ENCODE peak calls at places on chromosomes 4 and X, in eight cellular contexts. G, W, U, J, R, K, N and Q are unnamed samples.

GRCh38 chr4:150385606-150386005 is 196.3 kb upstream of the MAB21L2 start:
- DNase-seq in G (no peak), W (no peak), U (no peak), J (no peak), R (no peak), K (no peak), N (peak), Q (peak)

GRCh38 chrX:46485897-46486296 is 59.3 kb downstream of the ZNF674 start:
- DNase-seq in G (no peak), W (no peak), U (no peak), J (no peak), R (no peak), K (no peak), N (no peak), Q (no peak)

GRCh38 chr4:80619070-80619674 is 283.6 kb downstream of the CFAP299 start:
- DNase-seq in G (no peak), W (no peak), U (no peak), J (no peak), R (peak), K (no peak), N (peak), Q (peak)

GRCh38 chr4:151484396-151485102 is 75.6 kb downstream of the FHIP1A start:
- DNase-seq in G (no peak), W (no peak), U (peak), J (no peak), R (peak), K (no peak), N (peak), Q (peak)

GRCh38 chr4:147828361-147828760 is 96.5 kb downstream of the ARHGAP10 start:
- DNase-seq in G (no peak), W (no peak), U (no peak), J (no peak), R (no peak), K (no peak), N (peak), Q (peak)

GRCh38 chr4:185734214-185734613 is 77.8 kb downstream of the SORBS2 start:
- DNase-seq in G (no peak), W (no peak), U (no peak), J (no peak), R (no peak), K (no peak), N (no peak), Q (no peak)

GRCh38 chrX:70664726-70665125 is 220.1 kb downstream of the DLG3 start:
- DNase-seq in G (no peak), W (no peak), U (no peak), J (no peak), R (peak), K (no peak), N (peak), Q (peak)

GRCh38 chrX:13418126-13419091 is 98.6 kb upstream of the ATXN3L start:
- DNase-seq in G (no peak), W (no peak), U (no peak), J (no peak), R (no peak), K (no peak), N (peak), Q (peak)

GRCh38 chr4:147136783-147137182 is 191.1 kb upstream of the TTC29 start:
- DNase-seq in G (no peak), W (no peak), U (no peak), J (no peak), R (no peak), K (no peak), N (no peak), Q (no peak)

GRCh38 chrX:134836497-134836968 is 154.3 kb upstream of the SMIM10 start:
- DNase-seq in G (no peak), W (no peak), U (no peak), J (no peak), R (peak), K (no peak), N (peak), Q (peak)

GRCh38 chr4:7557447-7557846 is 122.7 kb upstream of the PSAPL1 start:
- DNase-seq in G (no peak), W (no peak), U (no peak), J (no peak), R (no peak), K (no peak), N (peak), Q (peak)

GRCh38 chrX:119655125-119655524 is 37.8 kb downstream of the SEPTIN6 start:
- DNase-seq in G (peak), W (peak), U (no peak), J (no peak), R (no peak), K (no peak), N (peak), Q (peak)

GRCh38 chr4:48706741-48707140 is 73.3 kb downstream of the FRYL start:
- DNase-seq in G (no peak), W (no peak), U (no peak), J (no peak), R (no peak), K (peak), N (no peak), Q (no peak)

GRCh38 chr4:186019264-186019663 is 49.7 kb upstream of the TLR3 start:
- DNase-seq in G (no peak), W (no peak), U (no peak), J (no peak), R (no peak), K (no peak), N (no peak), Q (no peak)

GRCh38 chrX:39814391-39814790 is 283.4 kb downstream of the BCOR start:
- DNase-seq in G (peak), W (no peak), U (no peak), J (no peak), R (peak), K (no peak), N (peak), Q (peak)

DNA sequence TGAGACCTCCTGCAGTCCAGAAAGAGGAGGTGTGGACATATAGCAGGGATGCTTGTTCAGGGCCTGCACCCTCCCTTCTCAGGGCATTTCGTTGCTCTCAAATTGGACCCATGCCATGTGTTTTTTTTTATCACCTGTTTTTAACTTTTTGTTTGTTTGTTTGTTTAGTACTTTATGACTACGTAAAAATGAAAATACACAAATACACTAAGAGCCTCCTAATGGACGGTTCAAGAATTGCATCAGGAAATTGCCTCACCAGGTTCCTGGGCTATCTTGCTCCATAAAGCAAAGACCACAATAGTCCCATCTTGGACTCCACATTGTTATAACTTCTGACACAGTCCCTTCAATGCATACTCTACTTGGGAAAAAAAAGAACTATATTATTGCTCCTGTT is 1685.9 kb upstream of the TENM3 start:
- DNase-seq in G (no peak), W (no peak), U (no peak), J (no peak), R (peak), K (no peak), N (peak), Q (no peak)
- TF ChIP-seq CTCF in G (no peak), W (no peak), U (peak), J (no peak), R (peak), K (no peak), N (peak), Q (no peak)

GRCh38 chr4:139266583-139267257 is 13.3 kb downstream of the MGARP start:
- DNase-seq in G (peak), W (peak), U (no peak), J (no peak), R (no peak), K (peak), N (no peak), Q (no peak)
- H3K27ac ChIP-seq in G (no peak), W (peak), U (no peak), J (no peak), R (peak), K (peak), N (no peak), Q (no peak)

GRCh38 chrX:147838465-147839131 is 73.1 kb upstream of the FMR1 start:
- DNase-seq in G (no peak), W (no peak), U (no peak), J (no peak), R (no peak), K (no peak), N (no peak), Q (peak)
- TF ChIP-seq CTCF in G (peak), W (no peak), U (peak), J (no peak), R (peak), K (peak), N (peak), Q (no peak)

DNA sequence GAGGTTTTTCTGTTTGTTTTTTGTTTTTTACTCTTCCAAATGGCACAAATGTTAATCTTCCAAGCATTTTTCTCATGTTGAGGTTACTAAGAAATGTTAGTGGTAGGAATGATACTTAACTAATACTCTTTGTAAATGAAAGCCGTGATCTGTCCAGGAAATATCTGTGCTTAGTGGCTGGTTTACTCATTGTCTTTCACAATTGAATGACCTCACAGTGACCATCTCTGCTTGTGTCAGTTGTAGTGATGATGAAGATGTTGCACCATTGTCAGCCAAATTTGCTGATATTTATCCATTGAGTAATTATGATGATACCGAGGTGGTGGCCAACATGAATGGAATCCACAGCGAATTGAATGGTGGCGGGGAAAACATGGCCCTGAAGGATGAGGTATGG is 93.5 kb downstream of the TNIP2 start:
- DNase-seq in G (no peak), W (no peak), U (no peak), J (no peak), R (no peak), K (no peak), N (peak), Q (peak)
- H3K27ac ChIP-seq in G (no peak), W (no peak), U (no peak), J (no peak), R (no peak), K (peak), N (no peak), Q (no peak)

GRCh38 chrX:48492293-48492910 is 16.4 kb upstream of the PORCN start:
- DNase-seq in G (no peak), W (no peak), U (no peak), J (no peak), R (no peak), K (no peak), N (peak), Q (no peak)

GRCh38 chrX:48490661-48491060 is 14.7 kb downstream of the FTSJ1 start:
- DNase-seq in G (no peak), W (no peak), U (no peak), J (no peak), R (no peak), K (no peak), N (peak), Q (peak)

GRCh38 chrX:48491809-48492208 is 15.8 kb downstream of the FTSJ1 start:
- DNase-seq in G (no peak), W (no peak), U (no peak), J (no peak), R (no peak), K (no peak), N (no peak), Q (no peak)

GRCh38 chrX:48496660-48497059 is 12.1 kb upstream of the PORCN start:
- DNase-seq in G (no peak), W (no peak), U (no peak), J (no peak), R (no peak), K (no peak), N (peak), Q (no peak)

GRCh38 chrX:48493890-48494364 is 14.9 kb upstream of the PORCN start:
- DNase-seq in G (no peak), W (no peak), U (no peak), J (no peak), R (peak), K (peak), N (peak), Q (no peak)
- TF ChIP-seq CTCF in G (no peak), W (no peak), U (peak), J (no peak), R (peak), K (peak), N (peak), Q (no peak)

GRCh38 chr4:77003400-77003799 is 53.8 kb downstream of the SEPTIN11 start:
- DNase-seq in G (no peak), W (no peak), U (no peak), J (no peak), R (no peak), K (no peak), N (no peak), Q (no peak)

GRCh38 chr4:77010841-77011354 is 61.3 kb downstream of the SEPTIN11 start:
- DNase-seq in G (no peak), W (no peak), U (no peak), J (no peak), R (no peak), K (no peak), N (peak), Q (peak)

GRCh38 chr4:77007358-77008230 is 58.0 kb downstream of the SEPTIN11 start:
- DNase-seq in G (peak), W (no peak), U (no peak), J (no peak), R (no peak), K (no peak), N (peak), Q (no peak)

GRCh38 chr4:77009511-77010120 is 60.1 kb downstream of the SEPTIN11 start:
- DNase-seq in G (no peak), W (no peak), U (no peak), J (no peak), R (no peak), K (no peak), N (no peak), Q (no peak)

DNA sequence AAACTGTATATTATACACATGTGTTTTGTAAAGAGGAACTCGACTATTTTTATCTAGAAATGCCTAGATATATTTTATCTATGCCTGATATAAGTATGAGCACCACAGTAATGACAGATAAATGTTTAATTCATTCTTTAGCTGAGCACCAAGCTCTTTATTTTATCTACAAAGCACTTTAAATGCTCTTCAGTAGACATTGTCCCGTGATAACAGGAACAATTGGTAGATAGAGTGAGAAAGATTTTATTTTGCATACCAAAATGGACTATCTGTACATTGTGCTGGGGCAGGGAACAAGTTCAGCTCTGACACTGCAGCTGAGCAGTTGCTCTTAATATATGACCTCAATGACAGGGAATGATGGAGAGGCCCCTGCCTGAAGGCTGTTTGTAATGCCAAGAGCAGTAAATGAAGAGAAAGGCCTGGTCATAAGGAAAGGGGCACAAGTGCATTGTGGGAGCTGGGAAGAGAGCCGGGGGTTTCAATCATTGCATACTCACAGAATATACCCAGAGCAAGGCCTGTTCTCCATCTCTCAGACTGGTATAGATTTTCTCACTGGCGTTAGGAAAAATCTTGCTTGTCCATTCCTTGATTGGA is 57.3 kb downstream of the SEPTIN11 start:
- DNase-seq in G (no peak), W (no peak), U (no peak), J (no peak), R (no peak), K (no peak), N (no peak), Q (no peak)
- H3K27ac ChIP-seq in G (no peak), W (no peak), U (no peak), J (peak), R (no peak), K (peak), N (no peak), Q (peak)